ENCODE peak calls at places on chromosome 9, in five cellular contexts. B is activated naive CD4-positive, alpha-beta T cell treated with anti-CD3 and anti-CD28 coated beads, Interleukin-2, amount 50 U/mL, for 16 hours; J is activated T-cell treated with anti-CD3 and anti-CD28 coated beads, Interleukin-2, amount 50 U/mL, for 72 hours; P is colonic mucosa; E is NCI-H2171 treated with DMSO at 0.1 percent for 48 hours. T is an unnamed sample.

GRCh38 chr9:14797442-14797841 is 74.9 kb upstream of the CER1 start:
- DNase-seq in B (no peak), J (no peak), P (no peak), E (peak), T (peak)

GRCh38 chr9:100700689-100701318 is 122.9 kb downstream of the CAVIN4 start:
- DNase-seq in B (no peak), J (peak), P (no peak), E (peak), T (peak)

GRCh38 chr9:72428329-72428728 is 63.3 kb upstream of the ZFAND5 start:
- DNase-seq in B (no peak), J (no peak), P (no peak), E (no peak), T (peak)

GRCh38 chr9:35835216-35835604 is 6.2 kb downstream of the TMEM8B start:
- DNase-seq in B (no peak), J (no peak), P (peak), E (no peak), T (no peak)

GRCh38 chr9:121670447-121670846 is 19.0 kb downstream of the DAB2IP start:
- DNase-seq in B (no peak), J (no peak), P (no peak), E (no peak), T (peak)

GRCh38 chr9:114662081-114662989 is 4.7 kb upstream of the TEX53 start:
- DNase-seq in B (peak), J (peak), P (peak), E (peak), T (peak)

GRCh38 chr9:128120061-128120740 is 7.3 kb downstream of the PTGES2 start:
- DNase-seq in B (no peak), J (no peak), P (no peak), E (no peak), T (no peak)

GRCh38 chr9:92607088-92607487 is 62.8 kb downstream of the IPPK start:
- DNase-seq in B (no peak), J (no peak), P (no peak), E (peak), T (peak)

GRCh38 chr9:21656776-21657637 is 145.4 kb upstream of the MTAP start:
- DNase-seq in B (no peak), J (no peak), P (no peak), E (no peak), T (peak)

GRCh38 chr9:113564804-113565237 is 101.3 kb downstream of the RGS3 start:
- DNase-seq in B (no peak), J (no peak), P (peak), E (peak), T (peak)

GRCh38 chr9:86695904-86696424 is 251.3 kb downstream of the GAS1 start:
- DNase-seq in B (no peak), J (no peak), P (no peak), E (no peak), T (peak)

GRCh38 chr9:93659044-93659836 is 82.9 kb downstream of the PHF2 start:
- DNase-seq in B (peak), J (no peak), P (no peak), E (no peak), T (no peak)

GRCh38 chr9:6639622-6640021 is 5.9 kb downstream of the GLDC start:
- DNase-seq in B (no peak), J (no peak), P (no peak), E (no peak), T (no peak)

GRCh38 chr9:34601883-34602570 is 9.9 kb downstream of the RPP25L start:
- DNase-seq in B (no peak), J (no peak), P (no peak), E (no peak), T (no peak)

GRCh38 chr9:78133751-78134150 is 102.1 kb upstream of the CEP78 start:
- DNase-seq in B (no peak), J (peak), P (no peak), E (no peak), T (no peak)

GRCh38 chr9:70413798-70414775 is at the start of gene KLF9:
- DNase-seq in B (peak), J (peak), P (peak), E (peak), T (peak)

GRCh38 chr9:117718085-117718484 is 13.9 kb downstream of the TLR4 start:
- DNase-seq in B (no peak), J (peak), P (no peak), E (no peak), T (peak)

GRCh38 chr9:19404278-19405075 is 4.3 kb upstream of the ACER2 start:
- DNase-seq in B (no peak), J (no peak), P (peak), E (no peak), T (no peak)

GRCh38 chr9:1050125-1050895 is at the start of gene DMRT2:
- DNase-seq in B (no peak), J (peak), P (peak), E (peak), T (peak)

GRCh38 chr9:136306691-136307208 is 2.9 kb upstream of the CCDC187 start:
- DNase-seq in B (no peak), J (no peak), P (no peak), E (no peak), T (no peak)

GRCh38 chr9:81602887-81603680 is 86.3 kb downstream of the TLE1 start:
- DNase-seq in B (no peak), J (no peak), P (no peak), E (no peak), T (no peak)

GRCh38 chr9:73180373-73180772 is 28.7 kb downstream of the ANXA1 start:
- DNase-seq in B (no peak), J (no peak), P (no peak), E (peak), T (peak)

GRCh38 chr9:24518545-24518944 is 27.2 kb downstream of the IZUMO3 start:
- DNase-seq in B (no peak), J (no peak), P (no peak), E (no peak), T (no peak)

GRCh38 chr9:12819436-12820185 is 44.8 kb downstream of the LURAP1L start:
- DNase-seq in B (no peak), J (no peak), P (no peak), E (no peak), T (peak)

GRCh38 chr9:15246688-15247087 is 60.3 kb downstream of the TTC39B start:
- DNase-seq in B (no peak), J (no peak), P (no peak), E (no peak), T (no peak)

GRCh38 chr9:34717996-34718614 is 8.2 kb upstream of the CCL21 start:
- DNase-seq in B (no peak), J (no peak), P (no peak), E (no peak), T (no peak)

GRCh38 chr9:35910613-35911488 is 1.6 kb downstream of the SPAAR start:
- DNase-seq in B (peak), J (peak), P (peak), E (peak), T (peak)

GRCh38 chr9:134562146-134562753 is 79.4 kb upstream of the COL5A1 start:
- DNase-seq in B (no peak), J (no peak), P (no peak), E (no peak), T (no peak)

GRCh38 chr9:14383296-14383695 is 69.4 kb upstream of the NFIB start:
- DNase-seq in B (no peak), J (no peak), P (no peak), E (peak), T (peak)

GRCh38 chr9:31597977-31598376 is 786.5 kb upstream of the ACO1 start:
- DNase-seq in B (no peak), J (no peak), P (no peak), E (no peak), T (peak)

T was measured in cardiac fibroblast.